ENCODE peak calls at places on chromosomes 3 and 15, in six cellular contexts. D, Y, R, N, T and C are unnamed samples.

GRCh38 chr3:108132727-108133373 is 42.0 kb upstream of the CD47 start:
- DNase-seq in T (peak; percentile 13), D (no peak), N (peak; percentile 66), R (no peak), Y (no peak), C (no peak)

GRCh38 chr3:197428117-197428761 is 127.5 kb downstream of the BDH1 start:
- DNase-seq in D (peak; percentile 92), T (peak; percentile 52), N (peak; percentile 84), R (peak; percentile 30), Y (no peak), C (peak; percentile 12)

GRCh38 chr3:27869152-27869551 is 147.0 kb upstream of the EOMES start:
- DNase-seq in T (no peak), Y (no peak), R (no peak), D (no peak), N (no peak), C (no peak)

GRCh38 chr3:47678446-47679338 is 100.0 kb upstream of the CSPG5 start:
- DNase-seq in T (no peak), N (no peak), R (no peak), D (no peak), Y (no peak), C (no peak)

GRCh38 chr15:65952425-65953053 is 83.2 kb downstream of the RAB11A start:
- DNase-seq in T (peak; percentile 81), Y (peak; percentile 79), D (no peak), R (peak; percentile 88), N (peak; percentile 70), C (peak; percentile 5)

GRCh38 chr3:86708908-86709307 is 282.0 kb downstream of the VGLL3 start:
- DNase-seq in Y (peak; percentile 19), N (no peak), D (no peak), T (no peak), R (no peak), C (no peak)

GRCh38 chr3:124552224-124552623 is 178.0 kb upstream of the UMPS start:
- DNase-seq in R (no peak), Y (no peak), D (no peak), N (peak; percentile 35), T (no peak), C (no peak)

GRCh38 chr3:95272791-95273190 is 1209.9 kb downstream of the NSUN3 start:
- DNase-seq in Y (no peak), T (no peak), D (no peak), R (no peak), N (no peak), C (no peak)

GRCh38 chr15:74598126-74598842 is 17.4 kb upstream of the CLK3 start:
- DNase-seq in T (peak; percentile 90), R (peak; percentile 95), N (peak; percentile 78), D (peak; percentile 99), Y (peak; percentile 86), C (peak; percentile 53)

GRCh38 chr3:42101048-42101447 is 9.9 kb downstream of the TRAK1 start:
- DNase-seq in D (peak; percentile 90), Y (no peak), T (peak; percentile 83), N (peak; percentile 76), R (no peak), C (peak; percentile 53)

GRCh38 chr3:150407818-150408231 is 273 bp upstream of the TSC22D2 start:
- DNase-seq in T (peak; percentile 76), R (peak; percentile 94), D (no peak), N (no peak), Y (peak; percentile 95), C (no peak)

GRCh38 chr3:43214616-43215015 is 71.7 kb upstream of the SNRK start:
- DNase-seq in D (no peak), Y (no peak), R (no peak), N (no peak), T (no peak), C (no peak)

GRCh38 chr3:112973325-112974177 is 1.4 kb downstream of the CD200R1 start:
- DNase-seq in Y (no peak), R (no peak), T (no peak), N (no peak), D (no peak), C (no peak)

GRCh38 chr15:85379403-85380131 is 836 bp upstream of the AKAP13 start:
- DNase-seq in N (no peak), D (no peak), T (no peak), R (peak; percentile 28), Y (no peak), C (no peak)

GRCh38 chr3:151816091-151816604 is 2.2 kb downstream of the AADAC start:
- DNase-seq in N (peak; percentile 83), Y (peak; percentile 26), D (peak; percentile 75), T (peak; percentile 87), R (peak; percentile 7), C (peak; percentile 24)

GRCh38 chr15:63461230-63461629 is 43.2 kb upstream of the USP3 start:
- DNase-seq in Y (peak; percentile 79), N (no peak), R (peak; percentile 80), T (peak; percentile 31), D (no peak), C (no peak)

GRCh38 chr3:190614466-190615384 is 100.8 kb downstream of the IL1RAP start:
- DNase-seq in N (no peak), T (no peak), R (no peak), Y (no peak), D (no peak), C (no peak)

GRCh38 chr3:13846238-13846637 is 33.6 kb downstream of the WNT7A start:
- DNase-seq in D (no peak), T (no peak), Y (no peak), N (no peak), R (no peak), C (no peak)

GRCh38 chr3:157360044-157360443 is 76.6 kb upstream of the PTX3 start:
- DNase-seq in R (no peak), N (peak; percentile 93), D (no peak), Y (no peak), T (peak; percentile 89), C (peak; percentile 71)

GRCh38 chr3:172156309-172156998 is 117.1 kb downstream of the FNDC3B start:
- DNase-seq in D (no peak), Y (peak; percentile 72), R (peak; percentile 65), T (no peak), N (no peak), C (no peak)

GRCh38 chr3:157112536-157112935 is 47.4 kb downstream of the CCNL1 start:
- DNase-seq in N (no peak), Y (no peak), R (no peak), D (no peak), T (peak; percentile 66), C (no peak)

GRCh38 chr15:79283252-79284048 is 928 bp downstream of the ANKRD34C start:
- DNase-seq in Y (peak; percentile 75), R (peak; percentile 89), N (peak; percentile 46), T (peak; percentile 57), D (no peak), C (peak; percentile 4)

GRCh38 chr15:69543681-69544080 is 91.1 kb downstream of the RPLP1 start:
- DNase-seq in Y (peak; percentile 42), R (peak; percentile 33), T (no peak), N (no peak), D (no peak), C (no peak)

DNA sequence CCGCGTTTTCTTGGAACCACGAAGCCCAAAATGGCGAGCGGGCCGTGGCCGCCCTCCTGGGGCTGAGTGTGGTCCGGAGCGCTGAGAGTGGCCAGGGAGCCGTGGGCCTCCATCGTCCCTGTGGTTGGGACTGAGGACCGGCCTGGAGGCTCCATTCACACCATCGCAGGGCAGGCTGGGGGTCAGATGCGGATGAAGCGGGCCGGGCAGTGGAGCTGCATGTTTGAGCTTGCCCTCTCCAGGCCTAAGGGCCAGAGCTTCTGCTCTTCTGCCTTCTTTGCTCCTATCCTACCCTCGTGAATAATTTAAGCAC is 44.8 kb upstream of the POLG start:
- DNase-seq in N (no peak), Y (no peak), R (peak; percentile 43), D (no peak), T (no peak), C (no peak)
- H3K4me3 ChIP-seq in N (no peak overlapping the region), Y (no peak overlapping the region), R (peak overlapping the region; percentile 51), D (no peak overlapping the region), T (no peak overlapping the region), C (no peak overlapping the region)

DNA sequence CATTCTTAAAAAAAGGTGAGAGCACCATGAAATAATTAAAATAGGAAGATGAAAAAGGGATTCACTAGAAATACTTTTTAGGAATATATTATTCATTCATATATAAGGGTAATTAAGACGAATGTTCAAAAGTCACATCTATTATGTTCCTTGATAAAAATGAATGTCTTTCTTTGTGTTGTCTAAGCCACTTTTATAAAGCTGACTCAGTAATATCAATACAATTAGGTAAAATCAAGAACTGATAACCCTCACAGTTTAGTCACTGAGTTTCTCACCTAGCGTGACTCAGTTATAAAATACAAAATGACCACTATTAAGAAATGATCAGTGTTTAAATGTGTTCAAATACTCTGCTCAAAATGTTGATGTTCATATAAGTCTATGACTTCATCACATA is 370.1 kb downstream of the TBC1D5 start:
- DNase-seq in T (no peak), N (no peak), R (no peak), Y (no peak), D (no peak), C (no peak)
- H3K4me3 ChIP-seq in T (no peak overlapping the region), N (no peak overlapping the region), R (no peak overlapping the region), Y (no peak overlapping the region), D (no peak overlapping the region), C (no peak overlapping the region)

DNA sequence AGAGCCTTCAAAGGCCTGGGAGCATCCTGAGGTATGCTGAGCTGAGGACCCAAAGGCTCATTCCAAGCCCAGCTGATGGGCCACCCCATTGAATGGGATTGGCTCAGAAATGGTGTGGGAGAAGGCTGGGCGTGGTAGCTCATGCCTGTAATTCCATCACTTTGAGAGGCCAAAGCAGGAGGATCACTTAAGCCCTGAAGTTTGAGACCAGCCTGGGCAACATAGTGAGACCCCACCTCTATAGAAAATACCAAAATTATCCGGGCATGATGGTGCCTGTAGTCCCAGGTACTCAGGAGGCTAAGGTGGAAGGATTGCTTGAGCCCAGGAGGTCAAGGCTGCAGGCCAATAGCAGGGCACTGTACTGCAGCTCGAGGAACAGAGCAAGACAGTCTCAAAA is 43.8 kb upstream of the ADAMTSL3 start:
- DNase-seq in T (no peak), R (no peak), Y (no peak), N (no peak), D (no peak), C (no peak)
- H3K4me3 ChIP-seq in T (no peak overlapping the region), R (no peak overlapping the region), Y (no peak overlapping the region), N (no peak overlapping the region), D (no peak overlapping the region), C (no peak overlapping the region)

DNA sequence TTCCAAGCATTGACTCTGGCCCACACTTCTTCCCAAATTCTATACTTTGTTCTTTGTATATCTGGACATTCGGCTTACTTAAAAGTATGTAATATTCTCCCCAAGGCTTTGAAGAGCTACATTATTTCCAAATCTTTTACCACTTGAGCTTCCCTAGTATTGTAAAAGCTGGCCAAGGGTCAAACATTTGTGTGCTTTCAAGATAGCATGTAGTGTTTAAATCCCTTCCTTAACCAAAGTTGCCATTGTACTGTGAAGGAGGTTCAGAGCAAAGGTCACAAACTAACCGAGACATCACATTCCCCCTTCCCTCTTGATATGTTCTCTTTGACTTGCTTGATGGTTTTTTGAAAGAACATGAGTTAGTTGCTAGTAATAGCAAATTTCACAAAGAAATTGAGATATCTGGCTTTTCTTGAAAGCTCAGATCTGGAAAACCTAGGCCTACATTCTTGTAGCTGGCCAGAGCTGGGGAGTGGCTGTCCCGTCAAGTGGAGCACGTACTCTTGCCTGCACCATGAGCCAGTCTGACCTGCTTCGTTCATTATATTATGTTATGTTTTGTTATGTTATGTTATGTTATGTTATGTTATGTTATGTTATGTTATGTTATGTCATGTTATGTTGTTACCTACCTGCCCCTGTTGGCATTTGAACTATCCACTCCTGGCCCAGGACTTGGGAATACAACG is 60.2 kb downstream of the FILIP1L start:
- DNase-seq in Y (no peak), R (no peak), N (no peak), D (no peak), T (peak; percentile 51), C (no peak)
- H3K4me3 ChIP-seq in Y (no peak overlapping the region), R (no peak overlapping the region), N (no peak overlapping the region), D (no peak overlapping the region), T (no peak overlapping the region), C (no peak overlapping the region)

GRCh38 chr15:32029409-32029861 is 880 bp upstream of the CHRNA7 start:
- DNase-seq in N (no peak), D (no peak), R (peak; percentile 75), Y (peak; percentile 67), T (peak; percentile 3), C (no peak)
- H3K4me3 ChIP-seq in N (no peak overlapping the region), D (no peak overlapping the region), R (peak overlapping the region; percentile 94), Y (no peak overlapping the region), T (peak overlapping the region; percentile 82), C (peak overlapping the region; percentile 43)